ENCODE peak calls at places on chromosomes 7 and 10, in nine cellular contexts. P, O, T, A, N, L, S, H and Q are unnamed samples.

GRCh38 chr10:28664369-28664740 is 13.0 kb upstream of the BAMBI start:
- DNase-seq in P (no peak), O (no peak), T (peak), A (no peak), N (no peak), L (no peak), S (no peak), H (no peak), Q (no peak)

GRCh38 chr7:523436-524336 is 4.0 kb upstream of the PDGFA start:
- DNase-seq in P (no peak), O (no peak), T (no peak), A (no peak), N (no peak), L (no peak), S (no peak), H (no peak), Q (no peak)

GRCh38 chr7:139016931-139017511 is 18.8 kb downstream of the ZC3HAV1L start:
- DNase-seq in P (no peak), O (peak), T (peak), A (peak), N (peak), L (peak), S (peak), H (peak), Q (peak)

GRCh38 chr7:45593121-45593541 is 19.0 kb downstream of the ADCY1 start:
- DNase-seq in P (no peak), O (no peak), T (no peak), A (no peak), N (no peak), L (no peak), S (no peak), H (no peak), Q (no peak)

GRCh38 chr10:99560277-99561126 is 27.8 kb downstream of the NKX2-3 start:
- DNase-seq in P (no peak), O (peak), T (peak), A (peak), N (no peak), L (peak), S (no peak), H (peak), Q (no peak)

GRCh38 chr7:119452401-119452800 is 820.6 kb upstream of the KCND2 start:
- DNase-seq in P (no peak), O (no peak), T (no peak), A (no peak), N (no peak), L (no peak), S (no peak), H (no peak), Q (no peak)

GRCh38 chr7:12620371-12620770 is 49.9 kb downstream of the SCIN start:
- DNase-seq in P (no peak), O (no peak), T (no peak), A (no peak), N (no peak), L (no peak), S (no peak), H (no peak), Q (no peak)

GRCh38 chr7:129188892-129189660 is 643 bp downstream of the SMO start:
- DNase-seq in P (no peak), O (no peak), T (peak), A (no peak), N (no peak), L (no peak), S (no peak), H (no peak), Q (no peak)

GRCh38 chr10:110138197-110138812 is 69.1 kb upstream of the MXI1 start:
- DNase-seq in P (no peak), O (no peak), T (peak), A (no peak), N (no peak), L (no peak), S (peak), H (no peak), Q (no peak)

GRCh38 chr10:74008212-74008731 is 10.4 kb downstream of the VCL start:
- DNase-seq in P (no peak), O (no peak), T (peak), A (no peak), N (no peak), L (no peak), S (peak), H (no peak), Q (peak)

GRCh38 chr10:34768972-34769330 is 46.1 kb downstream of the PARD3 start:
- DNase-seq in P (no peak), O (no peak), T (no peak), A (no peak), N (no peak), L (no peak), S (no peak), H (no peak), Q (no peak)

GRCh38 chr10:97169911-97170693 is 15.7 kb downstream of the SLIT1 start:
- DNase-seq in P (no peak), O (no peak), T (no peak), A (no peak), N (no peak), L (peak), S (no peak), H (no peak), Q (no peak)

GRCh38 chr10:11242443-11243386 is 225.0 kb downstream of the CELF2 start:
- DNase-seq in P (no peak), O (peak), T (peak), A (no peak), N (no peak), L (peak), S (no peak), H (no peak), Q (no peak)

GRCh38 chr7:123548406-123548805 is 9.2 kb downstream of the NDUFA5 start:
- DNase-seq in P (no peak), O (no peak), T (peak), A (no peak), N (no peak), L (no peak), S (no peak), H (no peak), Q (no peak)

GRCh38 chr10:1130995-1131790 is 75.0 kb downstream of the WDR37 start:
- DNase-seq in P (no peak), O (no peak), T (no peak), A (no peak), N (no peak), L (no peak), S (no peak), H (no peak), Q (no peak)

GRCh38 chr10:77297370-77297692 is 340.3 kb downstream of the KCNMA1 start:
- DNase-seq in P (no peak), O (no peak), T (peak), A (no peak), N (no peak), L (no peak), S (no peak), H (no peak), Q (no peak)

GRCh38 chr10:73625004-73625883 is 16.0 kb downstream of the MYOZ1 start:
- DNase-seq in P (no peak), O (peak), T (peak), A (peak), N (no peak), L (peak), S (peak), H (peak), Q (no peak)

GRCh38 chr7:155965010-155965409 is 152.7 kb upstream of the SHH start:
- DNase-seq in P (no peak), O (peak), T (no peak), A (no peak), N (no peak), L (no peak), S (no peak), H (no peak), Q (no peak)

GRCh38 chr7:101724957-101725356 is 92.5 kb upstream of the CUX1 start:
- DNase-seq in P (no peak), O (no peak), T (no peak), A (no peak), N (no peak), L (no peak), S (no peak), H (no peak), Q (no peak)

GRCh38 chr10:87845624-87846377 is 17.5 kb downstream of the KLLN start:
- DNase-seq in P (peak), O (no peak), T (peak), A (no peak), N (no peak), L (no peak), S (no peak), H (no peak), Q (no peak)

GRCh38 chr7:96250776-96251361 is 71.0 kb downstream of the SLC25A13 start:
- DNase-seq in P (no peak), O (no peak), T (no peak), A (no peak), N (no peak), L (no peak), S (no peak), H (no peak), Q (no peak)

GRCh38 chr7:20331231-20331880 is 656 bp downstream of the ITGB8 start:
- DNase-seq in P (no peak), O (peak), T (peak), A (no peak), N (no peak), L (peak), S (no peak), H (peak), Q (peak)

GRCh38 chr10:119316729-119317097 is 109.3 kb downstream of the GRK5 start:
- DNase-seq in P (no peak), O (peak), T (peak), A (no peak), N (no peak), L (no peak), S (no peak), H (no peak), Q (no peak)

GRCh38 chr10:100163704-100164621 is 21.9 kb downstream of the ERLIN1 start:
- DNase-seq in P (no peak), O (no peak), T (no peak), A (no peak), N (no peak), L (no peak), S (no peak), H (no peak), Q (no peak)

GRCh38 chr7:24052572-24053223 is 231.3 kb upstream of the NPY start:
- DNase-seq in P (peak), O (no peak), T (peak), A (no peak), N (no peak), L (no peak), S (no peak), H (no peak), Q (no peak)

GRCh38 chr7:34058791-34059550 is 153.6 kb downstream of the BMPER start:
- DNase-seq in P (no peak), O (no peak), T (no peak), A (no peak), N (no peak), L (no peak), S (peak), H (no peak), Q (no peak)

GRCh38 chr10:95815133-95815532 is 59.2 kb downstream of the ENTPD1 start:
- DNase-seq in P (no peak), O (no peak), T (no peak), A (no peak), N (no peak), L (no peak), S (no peak), H (no peak), Q (no peak)

GRCh38 chr10:75303045-75303777 is 67.5 kb upstream of the COMTD1 start:
- DNase-seq in P (no peak), O (no peak), T (no peak), A (no peak), N (no peak), L (no peak), S (no peak), H (no peak), Q (no peak)

GRCh38 chr10:93436577-93436976 is 45.6 kb downstream of the MYOF start:
- DNase-seq in P (peak), O (no peak), T (peak), A (no peak), N (no peak), L (peak), S (no peak), H (no peak), Q (no peak)

GRCh38 chr10:48501226-48501625 is 103.6 kb downstream of the ARHGAP22 start:
- DNase-seq in P (no peak), O (no peak), T (no peak), A (no peak), N (no peak), L (no peak), S (no peak), H (no peak), Q (no peak)

GRCh38 chr10:127275272-127275671 is 78.9 kb upstream of the INSYN2A start:
- DNase-seq in P (no peak), O (no peak), T (no peak), A (no peak), N (no peak), L (no peak), S (no peak), H (no peak), Q (no peak)

GRCh38 chr7:139914306-139914747 is 85.3 kb downstream of the TBXAS1 start:
- DNase-seq in P (no peak), O (no peak), T (peak), A (no peak), N (no peak), L (no peak), S (no peak), H (no peak), Q (no peak)

GRCh38 chr7:44712012-44712411 is 36.6 kb upstream of the ZMIZ2 start:
- DNase-seq in P (peak), O (no peak), T (no peak), A (no peak), N (no peak), L (no peak), S (no peak), H (no peak), Q (no peak)

GRCh38 chr10:83917519-83918506 is 221.5 kb upstream of the GHITM start:
- DNase-seq in P (no peak), O (peak), T (no peak), A (no peak), N (no peak), L (peak), S (no peak), H (no peak), Q (peak)

GRCh38 chr7:90764848-90765570 is 168.9 kb downstream of the CDK14 start:
- DNase-seq in P (no peak), O (no peak), T (no peak), A (no peak), N (no peak), L (no peak), S (no peak), H (no peak), Q (no peak)

GRCh38 chr7:86485842-86486241 is 157.9 kb upstream of the GRM3 start:
- DNase-seq in P (no peak), O (no peak), T (no peak), A (no peak), N (no peak), L (no peak), S (no peak), H (no peak), Q (no peak)

GRCh38 chr7:83824214-83824613 is 175.3 kb upstream of the SEMA3E start:
- DNase-seq in P (no peak), O (no peak), T (peak), A (no peak), N (no peak), L (no peak), S (no peak), H (no peak), Q (no peak)

GRCh38 chr7:68730194-68730593 is 868.1 kb upstream of the AUTS2 start:
- DNase-seq in P (no peak), O (no peak), T (no peak), A (no peak), N (no peak), L (no peak), S (no peak), H (no peak), Q (no peak)